ENCODE peak calls at places on chromosomes 1 and 21, in six cellular contexts. V is stimulated activated CD4-positive, alpha-beta T cell treated with anti-CD3 and anti-CD28 coated beads, Interleukin-15, amount 100 ng/mL, for 24 hours; Y is effector CD4-positive, alpha-beta T cell; E is right cardiac atrium; D is GM12865; N is osteocyte. R is an unnamed sample.

GRCh38 chr21:43864313-43864805 is 664 bp upstream of the AGPAT3 start:
- DNase-seq in D (peak), V (peak), N (no peak), E (no peak), Y (peak), R (peak)

GRCh38 chr1:227745568-227745967 is 10.3 kb downstream of the SNAP47 start:
- DNase-seq in V (no peak), E (peak), N (no peak), Y (no peak), D (no peak), R (peak)

GRCh38 chr1:202575906-202576653 is 134.2 kb downstream of the SYT2 start:
- DNase-seq in V (no peak), E (no peak), N (no peak), Y (no peak), D (no peak), R (no peak)

GRCh38 chr1:160161965-160162705 is 10.7 kb downstream of the ATP1A4 start:
- DNase-seq in N (no peak), D (peak), Y (no peak), V (no peak), E (peak), R (peak)

GRCh38 chr21:45010096-45010495 is 64.3 kb upstream of the ADARB1 start:
- DNase-seq in N (no peak), Y (no peak), D (no peak), V (no peak), E (no peak), R (no peak)

GRCh38 chr1:200258447-200259375 is 151.1 kb downstream of the ZNF281 start:
- DNase-seq in Y (no peak), N (no peak), D (peak), V (no peak), E (no peak), R (peak)

GRCh38 chr1:245153081-245153644 is 1.6 kb upstream of the KIF26B start:
- DNase-seq in E (no peak), D (peak), Y (peak), N (no peak), V (peak), R (peak)

GRCh38 chr1:6269997-6270401 is 9.1 kb upstream of the GPR153 start:
- DNase-seq in V (no peak), D (no peak), Y (no peak), N (no peak), E (no peak), R (no peak)

GRCh38 chr1:92739669-92740524 is 45.0 kb downstream of the EVI5 start:
- DNase-seq in V (no peak), E (no peak), D (no peak), Y (no peak), N (no peak), R (no peak)

GRCh38 chr1:169143984-169144383 is 37.5 kb downstream of the ATP1B1 start:
- DNase-seq in N (no peak), Y (no peak), V (no peak), E (no peak), D (no peak), R (no peak)

GRCh38 chr1:84665703-84666317 is 24.5 kb downstream of the SSX2IP start:
- DNase-seq in V (no peak), E (no peak), N (no peak), D (no peak), Y (no peak), R (no peak)

GRCh38 chr1:87712261-87712674 is 383.6 kb downstream of the LMO4 start:
- DNase-seq in D (no peak), Y (no peak), V (no peak), E (no peak), N (no peak), R (no peak)

GRCh38 chr1:212638419-212639151 is 30.0 kb downstream of the ATF3 start:
- DNase-seq in Y (no peak), N (no peak), E (no peak), D (no peak), V (no peak), R (no peak)

GRCh38 chr21:43681650-43682049 is 22.3 kb downstream of the RRP1B start:
- DNase-seq in V (no peak), D (no peak), Y (no peak), N (no peak), E (no peak), R (no peak)

GRCh38 chr1:207073906-207074820 is 14.5 kb upstream of the C4BPB start:
- DNase-seq in Y (no peak), N (no peak), V (no peak), D (no peak), E (no peak), R (no peak)

GRCh38 chr1:54493608-54494007 is 54.4 kb upstream of the ACOT11 start:
- DNase-seq in N (no peak), D (no peak), Y (no peak), V (no peak), E (no peak), R (no peak)

GRCh38 chr1:74506311-74506710 is 6.1 kb downstream of the LRRC53 start:
- DNase-seq in V (no peak), Y (no peak), D (no peak), N (no peak), E (no peak), R (no peak)

GRCh38 chr1:108845991-108846390 is 10.9 kb downstream of the AKNAD1 start:
- DNase-seq in N (no peak), V (no peak), D (no peak), E (no peak), Y (no peak), R (no peak)

GRCh38 chr1:156627313-156627880 is 8.2 kb downstream of the HAPLN2 start:
- DNase-seq in V (peak), Y (no peak), N (no peak), E (no peak), D (peak), R (peak)

GRCh38 chr1:175294179-175294756 is 101.7 kb upstream of the KIAA0040 start:
- DNase-seq in D (no peak), V (no peak), E (no peak), N (no peak), Y (no peak), R (no peak)

GRCh38 chr1:113552244-113552643 is 161.9 kb downstream of the MAGI3 start:
- DNase-seq in Y (no peak), N (no peak), V (no peak), D (no peak), E (no peak), R (no peak)

GRCh38 chr1:210792703-210793102 is 341.2 kb downstream of the KCNH1 start:
- DNase-seq in E (no peak), Y (no peak), D (no peak), V (no peak), N (no peak), R (no peak)

R was measured in NAMALWA.